ENCODE peak calls at places on chromosomes 1 and 21, in five cellular contexts. One of them, this sample, is unnamed.

GRCh38 chr1:205983925-205984725 is 19.1 kb downstream of the RAB7B start:
- DNase-seq in AG08395: peak; percentile 74
- DNase-seq in RWPE1: peak; percentile 95
- DNase-seq in NCI-H1694 treated with DMSO at 0.1 percent for 48 hours: peak; percentile 47
- DNase-seq in NCI-H1417: no peak
- DNase-seq in this sample: no peak

GRCh38 chr21:42836767-42837301 is 42.5 kb downstream of the WDR4 start:
- DNase-seq in AG08395: no peak
- DNase-seq in RWPE1: no peak
- DNase-seq in NCI-H1694 treated with DMSO at 0.1 percent for 48 hours: no peak
- DNase-seq in NCI-H1417: no peak
- DNase-seq in this sample: no peak

GRCh38 chr1:244422174-244422573 is 29.5 kb downstream of the ADSS2 start:
- DNase-seq in AG08395: no peak
- DNase-seq in RWPE1: no peak
- DNase-seq in NCI-H1694 treated with DMSO at 0.1 percent for 48 hours: no peak
- DNase-seq in NCI-H1417: no peak
- DNase-seq in this sample: no peak

GRCh38 chr1:76075877-76076276 is 1.3 kb downstream of the ST6GALNAC3 start:
- DNase-seq in AG08395: no peak
- DNase-seq in RWPE1: no peak
- DNase-seq in NCI-H1694 treated with DMSO at 0.1 percent for 48 hours: no peak
- DNase-seq in NCI-H1417: no peak
- DNase-seq in this sample: no peak

GRCh38 chr1:47875831-47876586 is 121.2 kb downstream of the TRABD2B start:
- DNase-seq in AG08395: no peak
- DNase-seq in RWPE1: no peak
- DNase-seq in NCI-H1694 treated with DMSO at 0.1 percent for 48 hours: no peak
- DNase-seq in NCI-H1417: peak; percentile 42
- DNase-seq in this sample: no peak

GRCh38 chr1:162840256-162840839 is 20.6 kb downstream of the CCDC190 start:
- DNase-seq in AG08395: no peak
- DNase-seq in RWPE1: no peak
- DNase-seq in NCI-H1694 treated with DMSO at 0.1 percent for 48 hours: no peak
- DNase-seq in NCI-H1417: no peak
- DNase-seq in this sample: no peak

GRCh38 chr1:58780586-58781452 is 3.0 kb downstream of the JUN start:
- DNase-seq in AG08395: no peak
- DNase-seq in RWPE1: no peak
- DNase-seq in NCI-H1694 treated with DMSO at 0.1 percent for 48 hours: no peak
- DNase-seq in NCI-H1417: peak; percentile 14
- DNase-seq in this sample: no peak

GRCh38 chr1:59985901-59986735 is 59.5 kb upstream of the CYP2J2 start:
- DNase-seq in AG08395: peak; percentile 62
- DNase-seq in RWPE1: no peak
- DNase-seq in NCI-H1694 treated with DMSO at 0.1 percent for 48 hours: no peak
- DNase-seq in NCI-H1417: no peak
- DNase-seq in this sample: no peak

GRCh38 chr1:223301346-223301745 is 62.6 kb downstream of the SUSD4 start:
- DNase-seq in AG08395: no peak
- DNase-seq in RWPE1: no peak
- DNase-seq in NCI-H1694 treated with DMSO at 0.1 percent for 48 hours: no peak
- DNase-seq in NCI-H1417: no peak
- DNase-seq in this sample: no peak

GRCh38 chr1:53469373-53469772 is 10.2 kb downstream of the DMRTB1 start:
- DNase-seq in AG08395: no peak
- DNase-seq in RWPE1: no peak
- DNase-seq in NCI-H1694 treated with DMSO at 0.1 percent for 48 hours: no peak
- DNase-seq in NCI-H1417: no peak
- DNase-seq in this sample: no peak

GRCh38 chr1:50659107-50659628 is 235.9 kb upstream of the DMRTA2 start:
- DNase-seq in AG08395: no peak
- DNase-seq in RWPE1: no peak
- DNase-seq in NCI-H1694 treated with DMSO at 0.1 percent for 48 hours: no peak
- DNase-seq in NCI-H1417: no peak
- DNase-seq in this sample: no peak

GRCh38 chr1:162502928-162503327 is 5.3 kb downstream of the UHMK1 start:
- DNase-seq in AG08395: peak; percentile 12
- DNase-seq in RWPE1: no peak
- DNase-seq in NCI-H1694 treated with DMSO at 0.1 percent for 48 hours: no peak
- DNase-seq in NCI-H1417: no peak
- DNase-seq in this sample: no peak

GRCh38 chr1:91015358-91015780 is 6.5 kb downstream of the ZNF644 start:
- DNase-seq in AG08395: no peak
- DNase-seq in RWPE1: peak; percentile 38
- DNase-seq in NCI-H1694 treated with DMSO at 0.1 percent for 48 hours: no peak
- DNase-seq in NCI-H1417: no peak
- DNase-seq in this sample: no peak

GRCh38 chr1:227891223-227891954 is 56.3 kb downstream of the WNT9A start:
- DNase-seq in AG08395: no peak
- DNase-seq in RWPE1: no peak
- DNase-seq in NCI-H1694 treated with DMSO at 0.1 percent for 48 hours: no peak
- DNase-seq in NCI-H1417: no peak
- DNase-seq in this sample: no peak

GRCh38 chr1:64748706-64749105 is 3.8 kb downstream of the RAVER2 start:
- DNase-seq in AG08395: no peak
- DNase-seq in RWPE1: no peak
- DNase-seq in NCI-H1694 treated with DMSO at 0.1 percent for 48 hours: no peak
- DNase-seq in NCI-H1417: no peak
- DNase-seq in this sample: no peak

GRCh38 chr1:227010645-227011044 is 70.6 kb downstream of the COQ8A start:
- DNase-seq in AG08395: no peak
- DNase-seq in RWPE1: no peak
- DNase-seq in NCI-H1694 treated with DMSO at 0.1 percent for 48 hours: no peak
- DNase-seq in NCI-H1417: no peak
- DNase-seq in this sample: no peak

GRCh38 chr1:233393926-233394680 is 66.6 kb downstream of the MAP3K21 start:
- DNase-seq in AG08395: no peak
- DNase-seq in RWPE1: no peak
- DNase-seq in NCI-H1694 treated with DMSO at 0.1 percent for 48 hours: no peak
- DNase-seq in NCI-H1417: no peak
- DNase-seq in this sample: peak; percentile 13

GRCh38 chr1:91774520-91775203 is 111.3 kb downstream of the TGFBR3 start:
- DNase-seq in AG08395: peak; percentile 74
- DNase-seq in RWPE1: no peak
- DNase-seq in NCI-H1694 treated with DMSO at 0.1 percent for 48 hours: no peak
- DNase-seq in NCI-H1417: no peak
- DNase-seq in this sample: no peak

GRCh38 chr21:26148834-26149354 is 21.7 kb downstream of the APP start:
- DNase-seq in AG08395: peak; percentile 42
- DNase-seq in RWPE1: no peak
- DNase-seq in NCI-H1694 treated with DMSO at 0.1 percent for 48 hours: no peak
- DNase-seq in NCI-H1417: no peak
- DNase-seq in this sample: no peak

GRCh38 chr1:95117207-95118018 is at the start of gene TLCD4:
- DNase-seq in AG08395: peak; percentile 48
- DNase-seq in RWPE1: peak; percentile 51
- DNase-seq in NCI-H1694 treated with DMSO at 0.1 percent for 48 hours: no peak
- DNase-seq in NCI-H1417: peak; percentile 89
- DNase-seq in this sample: peak; percentile 79

GRCh38 chr1:29713857-29714256 is 477.5 kb downstream of the PTPRU start:
- DNase-seq in AG08395: no peak
- DNase-seq in RWPE1: no peak
- DNase-seq in NCI-H1694 treated with DMSO at 0.1 percent for 48 hours: no peak
- DNase-seq in NCI-H1417: no peak
- DNase-seq in this sample: no peak

GRCh38 chr1:89957063-89957462 is 37.8 kb upstream of the ZNF326 start:
- DNase-seq in AG08395: no peak
- DNase-seq in RWPE1: no peak
- DNase-seq in NCI-H1694 treated with DMSO at 0.1 percent for 48 hours: no peak
- DNase-seq in NCI-H1417: no peak
- DNase-seq in this sample: no peak

GRCh38 chr1:44511769-44512168 is 106.7 kb downstream of the RNF220 start:
- DNase-seq in AG08395: no peak
- DNase-seq in RWPE1: no peak
- DNase-seq in NCI-H1694 treated with DMSO at 0.1 percent for 48 hours: no peak
- DNase-seq in NCI-H1417: no peak
- DNase-seq in this sample: peak; percentile 41

GRCh38 chr1:941588-942383 is 17.3 kb downstream of the NOC2L start:
- DNase-seq in AG08395: peak; percentile 87
- DNase-seq in RWPE1: peak; percentile 68
- DNase-seq in NCI-H1694 treated with DMSO at 0.1 percent for 48 hours: peak; percentile 21
- DNase-seq in NCI-H1417: peak; percentile 96
- DNase-seq in this sample: peak; percentile 75

GRCh38 chr1:27099154-27099903 is 55.6 kb downstream of the SLC9A1 start:
- DNase-seq in AG08395: peak; percentile 91
- DNase-seq in RWPE1: peak; percentile 38
- DNase-seq in NCI-H1694 treated with DMSO at 0.1 percent for 48 hours: no peak
- DNase-seq in NCI-H1417: peak; percentile 80
- DNase-seq in this sample: no peak

GRCh38 chr1:58392083-58392482 is 154.4 kb downstream of the OMA1 start:
- DNase-seq in AG08395: no peak
- DNase-seq in RWPE1: no peak
- DNase-seq in NCI-H1694 treated with DMSO at 0.1 percent for 48 hours: no peak
- DNase-seq in NCI-H1417: no peak
- DNase-seq in this sample: peak; percentile 97

GRCh38 chr1:148309940-148310500 is 157.9 kb upstream of the NBPF11 start:
- DNase-seq in AG08395: no peak
- DNase-seq in RWPE1: no peak
- DNase-seq in NCI-H1694 treated with DMSO at 0.1 percent for 48 hours: no peak
- DNase-seq in NCI-H1417: no peak
- DNase-seq in this sample: no peak